ENCODE peak calls at places on chromosomes 16 and 17, in eight cellular contexts. Z, E, I, G, Y, T, X and K are unnamed samples.
A peak's percentile ranks its signal among the peaks of the same experiment; 100 is the strongest.

GRCh38 chr17:76038050-76038449 is 10.9 kb upstream of the EVPL start:
- DNase-seq in X (peak; percentile 25), Y (no peak), G (no peak), E (no peak), T (no peak), Z (no peak), I (no peak), K (no peak)

GRCh38 chr17:27633312-27634025 is 2.5 kb downstream of the LGALS9 start:
- DNase-seq in T (no peak), G (no peak), Z (peak; percentile 62), X (no peak), I (no peak), E (no peak), Y (no peak), K (no peak)

GRCh38 chr16:73771676-73772075 is 524.9 kb upstream of the PSMD7 start:
- DNase-seq in T (no peak), Z (no peak), I (no peak), G (no peak), Y (no peak), E (no peak), X (no peak), K (no peak)

GRCh38 chr16:78742501-78743283 is 643.2 kb downstream of the WWOX start:
- DNase-seq in T (peak; percentile 36), G (peak; percentile 56), X (no peak), E (no peak), Y (no peak), I (peak; percentile 69), Z (no peak), K (no peak)

GRCh38 chr17:14805348-14805747 is 459.8 kb downstream of the PMP22 start:
- DNase-seq in T (no peak), Y (no peak), I (no peak), Z (no peak), G (no peak), E (peak; percentile 41), X (peak; percentile 39), K (no peak)

GRCh38 chr16:51951668-51952298 is 595.2 kb downstream of the TOX3 start:
- DNase-seq in E (no peak), T (no peak), G (no peak), Z (no peak), I (no peak), Y (no peak), X (no peak), K (no peak)

GRCh38 chr17:54944796-54945195 is 23.7 kb downstream of the COX11 start:
- DNase-seq in T (no peak), X (peak; percentile 88), Y (no peak), I (no peak), E (no peak), G (no peak), Z (no peak), K (no peak)

GRCh38 chr16:87922250-87922871 is 14.0 kb downstream of the CA5A start:
- DNase-seq in T (no peak), I (no peak), G (peak; percentile 64), Z (no peak), X (no peak), E (no peak), Y (no peak), K (no peak)

GRCh38 chr17:37446027-37446426 is 39.3 kb downstream of the TADA2A start:
- DNase-seq in I (no peak), Z (no peak), G (no peak), X (no peak), Y (peak; percentile 84), T (no peak), E (peak; percentile 63), K (peak; percentile 19)

GRCh38 chr17:11935734-11936406 is 61.4 kb downstream of the ZNF18 start:
- DNase-seq in G (no peak), Y (peak; percentile 43), Z (no peak), X (peak; percentile 53), T (no peak), E (peak; percentile 79), I (no peak), K (no peak)

GRCh38 chr16:87297918-87298631 is 19.1 kb downstream of the C16orf95 start:
- DNase-seq in Z (no peak), G (no peak), E (peak; percentile 39), T (no peak), I (peak; percentile 19), X (peak; percentile 13), Y (no peak), K (no peak)

GRCh38 chr17:80927791-80928216 is 63.8 kb upstream of the CHMP6 start:
- DNase-seq in Y (no peak), X (no peak), G (no peak), E (no peak), I (no peak), T (no peak), Z (no peak), K (no peak)

GRCh38 chr16:87791295-87792204 is 25.8 kb upstream of the KLHDC4 start:
- DNase-seq in T (no peak), E (no peak), Z (no peak), X (no peak), Y (no peak), G (no peak), I (no peak), K (no peak)

GRCh38 chr17:71432378-71433315 is 688.2 kb upstream of the SOX9 start:
- DNase-seq in E (peak; percentile 33), X (no peak), I (no peak), T (no peak), Z (no peak), G (no peak), Y (no peak), K (peak; percentile 93)

GRCh38 chr16:24822974-24823373 is 22.8 kb upstream of the SLC5A11 start:
- DNase-seq in X (no peak), Y (no peak), Z (no peak), T (no peak), G (no peak), I (no peak), E (no peak), K (no peak)

GRCh38 chr16:14560523-14560922 is 69.5 kb downstream of the PARN start:
- DNase-seq in Y (no peak), I (no peak), G (no peak), X (no peak), T (no peak), Z (no peak), E (no peak), K (no peak)

GRCh38 chr16:70675851-70676513 is 9.9 kb downstream of the MTSS2 start:
- DNase-seq in G (peak; percentile 68), E (no peak), Z (no peak), I (no peak), X (no peak), Y (no peak), T (no peak), K (no peak)

GRCh38 chr17:75689441-75689873 is 22.3 kb downstream of the SAP30BP start:
- DNase-seq in I (peak; percentile 36), E (peak; percentile 94), T (peak; percentile 24), X (no peak), Y (no peak), G (no peak), Z (no peak), K (peak; percentile 99)

GRCh38 chr16:22018559-22018958 is 10.6 kb downstream of the MOSMO start:
- DNase-seq in E (no peak), Z (no peak), T (no peak), Y (no peak), X (no peak), G (no peak), I (no peak), K (no peak)

GRCh38 chr16:23650674-23651073 is 9.4 kb downstream of the DCTN5 start:
- DNase-seq in E (no peak), Z (no peak), Y (no peak), I (no peak), T (no peak), G (no peak), X (no peak), K (no peak)

GRCh38 chr17:21418446-21419298 is 42.5 kb downstream of the KCNJ12 start:
- DNase-seq in Y (no peak), X (no peak), E (no peak), T (no peak), I (no peak), Z (no peak), G (peak; percentile 49), K (no peak)

GRCh38 chr17:75289832-75290337 is 652 bp upstream of the SLC25A19 start:
- DNase-seq in G (no peak), E (peak; percentile 43), Y (no peak), I (peak; percentile 59), T (peak; percentile 39), Z (peak; percentile 66), X (peak; percentile 70), K (no peak)

GRCh38 chr16:88298882-88299745 is 83.6 kb upstream of the ZNF469 start:
- DNase-seq in G (peak; percentile 38), X (peak; percentile 47), Z (no peak), Y (no peak), I (no peak), T (no peak), E (no peak), K (peak; percentile 63)

GRCh38 chr16:13999895-14000425 is 71.2 kb upstream of the MRTFB start:
- DNase-seq in Y (no peak), Z (no peak), G (no peak), I (no peak), X (no peak), E (no peak), T (no peak), K (no peak)